ENCODE peak calls at places on chromosomes 3 and 15, in four cellular contexts. T is K562, N is HCT116, I is H1. Y is an unnamed sample.

GRCh38 chr3:15892828-15893227 is 95.0 kb upstream of the ANKRD28 start:
- DNase-seq in N (no peak), I (no peak), T (no peak), Y (no peak)

GRCh38 chr15:40048155-40048792 is 9.3 kb upstream of the SRP14 start:
- DNase-seq in I (peak; percentile 39), N (no peak), T (no peak), Y (no peak)

GRCh38 chr15:94671845-94672524 is 440.6 kb downstream of the MCTP2 start:
- DNase-seq in I (no peak), T (no peak), N (no peak), Y (no peak)

GRCh38 chr15:33411596-33412545 is 101.1 kb downstream of the RYR3 start:
- DNase-seq in N (no peak), I (no peak), T (no peak), Y (no peak)

GRCh38 chr3:98977520-98977919 is 76.0 kb upstream of the DCBLD2 start:
- DNase-seq in N (peak; percentile 97), T (no peak), I (no peak), Y (peak; percentile 43)

GRCh38 chr3:44146073-44146472 is 95.6 kb upstream of the TOPAZ1 start:
- DNase-seq in T (no peak), N (no peak), I (no peak), Y (no peak)

GRCh38 chr3:155065537-155065936 is 14.6 kb upstream of the MME start:
- DNase-seq in T (no peak), I (no peak), N (no peak), Y (no peak)

GRCh38 chr15:68492855-68493254 is 60.9 kb upstream of the ITGA11 start:
- DNase-seq in T (no peak), N (no peak), I (no peak), Y (no peak)

GRCh38 chr3:94256888-94257813 is 194.3 kb downstream of the NSUN3 start:
- DNase-seq in T (no peak), N (no peak), I (no peak), Y (no peak)

GRCh38 chr3:13083898-13084297 is 10.7 kb upstream of the IQSEC1 start:
- DNase-seq in I (no peak), N (no peak), T (no peak), Y (peak; percentile 31)

GRCh38 chr15:37078000-37078399 is 22.3 kb downstream of the MEIS2 start:
- DNase-seq in N (no peak), T (no peak), I (no peak), Y (no peak)

GRCh38 chr3:99339222-99339621 is 299.2 kb upstream of the COL8A1 start:
- DNase-seq in T (no peak), I (no peak), N (no peak), Y (no peak)

GRCh38 chr3:170044795-170045244 is 7.0 kb downstream of the GPR160 start:
- DNase-seq in T (no peak), N (no peak), I (no peak), Y (peak; percentile 91)

GRCh38 chr3:105355355-105356063 is 11.2 kb upstream of the ALCAM start:
- DNase-seq in N (no peak), T (no peak), I (no peak), Y (no peak)

GRCh38 chr3:175404026-175404425 is 544.9 kb downstream of the NAALADL2 start:
- DNase-seq in N (no peak), I (no peak), T (no peak), Y (no peak)

DNA sequence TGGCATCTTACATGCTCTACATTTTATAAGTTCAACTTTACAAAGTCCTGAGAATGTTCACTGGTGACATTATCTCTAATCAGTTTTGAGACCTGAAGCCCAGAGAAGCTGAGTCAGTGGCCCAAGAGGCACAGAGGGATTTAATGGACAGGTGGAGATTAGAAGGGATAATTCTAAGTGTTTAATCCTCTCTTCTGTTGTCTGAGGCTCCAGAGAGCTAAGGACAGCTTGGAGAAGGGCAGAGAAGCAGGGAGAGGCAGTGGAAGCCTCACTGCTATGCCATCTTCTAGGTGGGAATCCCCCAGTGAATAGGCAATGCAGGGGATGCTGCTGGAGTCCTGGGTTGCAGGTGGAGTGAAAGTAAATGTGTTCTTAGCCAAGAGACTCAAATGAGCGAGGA is 369.4 kb upstream of the SLCO3A1 start:
- DNase-seq in T (no peak), N (no peak), I (no peak), Y (no peak)
- TF ChIP-seq EGR1 in T (no peak), N (no peak), I (no peak), Y (no peak)

GRCh38 chr15:31605467-31605931 is 278.9 kb downstream of the KLF13 start:
- DNase-seq in I (peak; percentile 74), N (no peak), T (no peak), Y (no peak)
- TF ChIP-seq EGR1 in I (no peak), N (no peak), T (no peak), Y (no peak)

DNA sequence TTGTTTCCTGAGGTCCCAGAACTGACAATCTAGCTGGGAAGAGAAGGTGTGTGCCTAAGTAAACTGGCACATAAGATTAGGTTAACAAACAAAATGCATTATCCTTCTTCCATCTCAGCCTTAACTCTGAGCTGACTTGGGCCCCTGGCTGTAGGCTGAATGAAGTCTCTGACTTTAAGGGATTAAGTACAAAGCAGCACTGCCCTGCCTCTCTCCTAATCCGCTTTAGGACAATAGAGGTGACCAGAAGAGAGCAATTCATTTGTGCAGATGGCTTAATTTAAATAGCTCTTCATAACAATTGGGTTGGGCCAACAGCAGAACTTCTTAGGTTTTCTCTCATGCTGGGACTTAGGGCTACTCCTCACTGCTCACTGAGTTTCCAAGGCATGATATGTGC is 181.6 kb upstream of the SOX14 start:
- DNase-seq in I (no peak), T (no peak), N (no peak), Y (no peak)
- TF ChIP-seq EGR1 in I (no peak), T (no peak), N (no peak), Y (no peak)

GRCh38 chr3:25820372-25820771 is 30.5 kb downstream of the OXSM start:
- DNase-seq in T (peak; percentile 19), N (no peak), I (no peak), Y (no peak)
- TF ChIP-seq EGR1 in T (no peak), N (no peak), I (no peak), Y (no peak)

Y was measured in GM12878.